ENCODE peak calls at places on chromosomes 16 and 17, in five cellular contexts. J is choroid plexus epithelial cell, W is cardiac muscle cell, C is lower lobe of right lung, V is mucosa of descending colon. P is an unnamed sample.

GRCh38 chr16:80418772-80419355 is 121.9 kb upstream of the DYNLRB2 start:
- DNase-seq in W (no peak), J (no peak), V (no peak), C (no peak), P (no peak)

GRCh38 chr17:42294469-42295398 is 6.4 kb downstream of the STAT5A start:
- DNase-seq in C (no peak), W (no peak), J (no peak), V (no peak), P (peak)

GRCh38 chr17:49016775-49017463 is 19.7 kb downstream of the IGF2BP1 start:
- DNase-seq in V (peak), J (no peak), C (no peak), W (peak), P (peak)

GRCh38 chr16:89256651-89257254 is 39.2 kb downstream of the ZNF778 start:
- DNase-seq in V (peak), C (peak), W (peak), J (peak), P (no peak)

GRCh38 chr16:90043526-90043925 is 24.3 kb upstream of the DBNDD1 start:
- DNase-seq in J (no peak), V (no peak), W (no peak), C (no peak), P (no peak)

GRCh38 chr17:48510761-48511604 is 19.8 kb downstream of the HOXB1 start:
- DNase-seq in J (no peak), V (no peak), W (peak), C (no peak), P (no peak)

GRCh38 chr16:58515871-58516767 is 802 bp downstream of the SETD6 start:
- DNase-seq in C (peak), J (no peak), V (peak), W (peak), P (peak)

GRCh38 chr17:75046583-75047289 is at the start of the genes ATP5PD and KCTD2:
- DNase-seq in V (peak), W (peak), J (peak), C (peak), P (peak)

GRCh38 chr17:10380631-10381408 is 8.0 kb upstream of the MYH13 start:
- DNase-seq in V (no peak), J (peak), C (no peak), W (peak), P (no peak)

GRCh38 chr17:10385871-10386270 is 13.1 kb upstream of the MYH13 start:
- DNase-seq in W (no peak), C (no peak), V (no peak), J (no peak), P (no peak)

DNA sequence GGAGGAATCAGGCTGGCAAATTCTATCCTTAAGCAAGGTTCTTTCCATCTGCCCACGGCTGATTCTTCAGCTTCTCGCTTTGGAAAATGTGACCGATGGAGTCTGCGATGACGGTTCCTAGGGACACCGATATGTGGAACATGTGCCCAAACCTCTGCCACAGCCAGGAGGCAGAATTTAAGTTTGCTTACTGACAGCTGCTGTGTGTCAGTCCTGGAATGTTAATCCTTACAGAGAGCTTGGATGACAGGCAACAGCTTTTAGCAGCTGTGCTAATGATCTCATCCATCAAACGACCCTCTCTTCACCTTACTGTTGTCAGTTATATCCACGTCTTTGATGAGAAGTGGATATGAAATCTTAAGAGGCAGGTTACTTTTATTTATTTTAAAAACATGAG is 11.4 kb upstream of the MYH13 start:
- DNase-seq in V (no peak), C (no peak), J (no peak), W (peak), P (no peak)
- TF ChIP-seq CTCF in V (no peak), C (no peak), J (no peak), W (no peak), P (no peak)

DNA sequence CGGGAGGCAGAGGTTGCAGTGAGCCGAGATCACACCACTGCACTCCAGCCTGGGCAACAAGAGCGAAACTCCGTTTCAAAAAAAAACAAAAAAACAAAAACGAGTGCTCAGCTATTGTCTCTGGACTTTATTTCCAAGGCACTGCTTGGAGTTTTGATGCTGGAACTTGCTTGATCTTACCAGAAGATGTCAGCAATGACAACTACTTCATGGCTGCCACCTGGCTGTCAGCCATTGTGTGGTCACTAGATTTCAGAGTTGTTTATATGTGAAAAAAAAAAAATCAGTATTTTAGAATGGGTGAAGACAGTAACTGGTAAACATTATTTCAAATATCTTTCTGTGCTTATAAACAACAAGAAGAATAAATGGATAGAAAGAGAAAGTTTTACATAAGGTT is 26.3 kb upstream of the OR4D1 start:
- DNase-seq in C (no peak), J (peak), V (no peak), W (peak), P (no peak)
- TF ChIP-seq CTCF in C (peak), J (peak), V (no peak), W (peak), P (peak)

DNA sequence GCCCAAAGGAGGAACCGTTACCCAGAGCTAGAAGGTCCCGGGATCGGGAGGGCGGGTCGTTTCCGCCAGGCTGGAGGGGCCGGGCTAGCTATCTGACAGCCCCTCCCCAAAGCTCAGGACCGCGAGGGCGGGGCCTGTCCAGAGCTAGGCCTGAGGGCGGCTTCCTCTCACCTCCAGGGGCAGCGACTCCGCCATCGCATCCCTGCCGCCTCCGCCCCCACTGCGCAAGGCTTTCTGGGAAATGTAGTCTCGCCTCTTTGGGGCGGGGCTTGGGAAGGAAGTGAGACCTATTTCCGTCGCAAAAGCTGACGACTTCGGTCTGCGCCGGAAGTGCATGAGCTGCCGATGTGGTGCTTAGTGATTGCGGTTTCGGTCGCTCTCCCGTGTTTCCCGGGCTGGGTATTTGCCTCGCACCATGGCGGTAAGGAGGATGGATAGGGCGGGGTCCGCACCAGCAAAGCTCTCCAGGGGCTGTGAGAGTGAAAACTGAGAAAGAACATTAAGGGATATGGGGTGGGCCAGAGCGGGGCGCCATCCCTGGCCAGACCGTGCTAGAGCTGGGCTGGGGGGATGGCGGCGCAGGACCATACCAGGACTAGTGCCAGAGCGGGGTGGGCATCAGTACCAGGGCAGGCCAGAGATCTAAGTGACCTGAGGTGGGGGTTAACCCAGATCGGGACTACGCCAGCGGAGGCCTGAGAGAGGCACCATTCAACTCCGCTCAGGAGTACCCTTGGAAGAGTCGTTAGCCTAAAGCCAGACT is at the start of gene TMEM208:
- DNase-seq in W (peak), V (peak), J (peak), C (peak), P (peak)
- TF ChIP-seq CTCF in W (peak), V (no peak), J (peak), C (peak), P (peak)

GRCh38 chr16:77660311-77660710 is 62.0 kb upstream of the NUDT7 start:
- DNase-seq in V (no peak), W (peak), C (no peak), J (peak), P (no peak)
- TF ChIP-seq CTCF in V (no peak), W (peak), C (peak), J (peak), P (peak)

P was measured in chondrocyte.